ENCODE peak calls at places on chromosomes 3 and 15, in seven cellular contexts. K is left lung; N is stimulated activated naive CD8-positive, alpha-beta T cell treated with anti-CD3 and anti-CD28 coated beads, Interleukin-15, amount 100 ng/mL, for 72 hours; A is activated T-cell treated with anti-CD3 and anti-CD28 coated beads, Interleukin-2, amount 50 U/mL, for 72 hours; S is left cardiac atrium; L is activated naive CD8-positive, alpha-beta T cell treated with anti-CD3 and anti-CD28 coated beads, Interleukin-2, amount 50 U/mL, for 24 hours; T is T-helper 17 cell. P is an unnamed sample.

GRCh38 chr15:92705693-92706618 is 50.4 kb upstream of the FAM174B start:
- ATAC-seq in K (no peak), N (no peak), A (no peak), S (no peak), L (no peak), T (no peak), P (no peak)

GRCh38 chr15:30885814-30886213 is 17.9 kb upstream of the FAN1 start:
- ATAC-seq in K (peak), N (no peak), A (no peak), S (no peak), L (no peak), T (no peak), P (no peak)

GRCh38 chr15:98870788-98871187 is 136.8 kb downstream of the PGPEP1L start:
- ATAC-seq in K (no peak), N (no peak), A (no peak), S (peak), L (no peak), T (no peak), P (no peak)

GRCh38 chr15:95829062-95829461 is 501.4 kb upstream of the NR2F2 start:
- ATAC-seq in K (no peak), N (no peak), A (no peak), S (no peak), L (no peak), T (no peak), P (no peak)

GRCh38 chr3:71662553-71662952 is 62.6 kb downstream of the EIF4E3 start:
- ATAC-seq in K (no peak), N (no peak), A (no peak), S (no peak), L (no peak), T (peak), P (no peak)

GRCh38 chr3:126450744-126451143 is 24.9 kb downstream of the ZXDC start:
- ATAC-seq in K (no peak), N (no peak), A (no peak), S (no peak), L (no peak), T (no peak), P (no peak)

GRCh38 chr15:59622289-59622688 is 10.7 kb downstream of the GCNT3 start:
- ATAC-seq in K (peak), N (peak), A (peak), S (no peak), L (peak), T (no peak), P (peak)

GRCh38 chr3:119973276-119973675 is 121.0 kb downstream of the GSK3B start:
- ATAC-seq in K (no peak), N (no peak), A (no peak), S (no peak), L (no peak), T (no peak), P (no peak)

GRCh38 chr15:89071471-89071870 is 16.8 kb upstream of the ABHD2 start:
- ATAC-seq in K (no peak), N (no peak), A (no peak), S (no peak), L (no peak), T (no peak), P (no peak)

GRCh38 chr3:79012946-79013362 is 754.8 kb downstream of the ROBO1 start:
- ATAC-seq in K (no peak), N (no peak), A (no peak), S (no peak), L (no peak), T (no peak), P (no peak)

GRCh38 chr3:119098620-119099222 is 47.2 kb upstream of the TEX55 start:
- ATAC-seq in K (peak), N (no peak), A (no peak), S (no peak), L (no peak), T (no peak), P (no peak)

GRCh38 chr3:149023951-149024350 is 32.6 kb downstream of the GYG1 start:
- ATAC-seq in K (no peak), N (no peak), A (no peak), S (no peak), L (no peak), T (no peak), P (no peak)

GRCh38 chr3:45528429-45528828 is 66.1 kb upstream of the LIMD1 start:
- ATAC-seq in K (no peak), N (peak), A (peak), S (no peak), L (peak), T (no peak), P (peak)

GRCh38 chr3:3200632-3201212 is 21.2 kb upstream of the CRBN start:
- ATAC-seq in K (peak), N (no peak), A (no peak), S (peak), L (no peak), T (peak), P (no peak)

P was measured in activated CD4-positive, CD25-positive, alpha-beta regulatory T cell treated with anti-CD3 and anti-CD28 coated beads, Interleukin-2, amount 50 U/mL, for 24 hours.